ENCODE peak calls at places on chromosomes 4 and X, in five cellular contexts. P is lower leg skin, U is ovary, D is Right ventricle myocardium superior, O is NCI-H510A. G is an unnamed sample.

GRCh38 chr4:157217708-157218107 is 2.8 kb upstream of the GRIA2 start:
- DNase-seq in P (no peak), O (no peak), D (no peak), U (no peak), G (no peak)

GRCh38 chr4:2393353-2394270 is 24.8 kb downstream of the ZFYVE28 start:
- DNase-seq in P (no peak), D (no peak), O (no peak), U (no peak), G (no peak)

GRCh38 chr4:40194602-40195161 is 2.1 kb upstream of the RHOH start:
- DNase-seq in O (no peak), P (no peak), U (no peak), D (no peak), G (no peak)

GRCh38 chrX:47191331-47191730 is 2.3 kb upstream of the UBA1 start:
- DNase-seq in D (no peak), O (peak), P (no peak), U (no peak), G (no peak)

GRCh38 chrX:38335382-38335781 is 8.1 kb upstream of the RPGR start:
- DNase-seq in U (no peak), O (no peak), D (no peak), P (no peak), G (no peak)

GRCh38 chr4:108889696-108890475 is 127.0 kb upstream of the ETNPPL start:
- DNase-seq in U (no peak), O (no peak), P (no peak), D (no peak), G (no peak)

GRCh38 chr4:54118850-54119589 is 19.1 kb downstream of the GSX2 start:
- DNase-seq in O (no peak), U (no peak), D (no peak), P (no peak), G (no peak)

GRCh38 chr4:98485816-98486355 is 172.5 kb downstream of the TSPAN5 start:
- DNase-seq in P (no peak), D (no peak), O (no peak), U (no peak), G (no peak)

GRCh38 chr4:25608644-25609043 is 47.0 kb upstream of the SLC34A2 start:
- DNase-seq in D (no peak), O (peak), P (no peak), U (no peak), G (no peak)

GRCh38 chrX:34866636-34867035 is 76.0 kb upstream of the FAM47B start:
- DNase-seq in P (no peak), U (no peak), D (no peak), O (no peak), G (no peak)

G was measured in lower lobe of right lung.